ENCODE peak calls at places on chromosomes 11 and 22, in four cellular contexts. One of them, this sample, is unnamed.

GRCh38 chr11:115623021-115623451 is 118.8 kb upstream of the CADM1 start:
- DNase-seq in ovary: peak; percentile 57
- DNase-seq in stomach: peak; percentile 42
- DNase-seq in A549: peak; percentile 28
- DNase-seq in this sample: peak; percentile 62

GRCh38 chr11:109946322-109946846 is 146.8 kb upstream of the ZC3H12C start:
- DNase-seq in ovary: peak; percentile 92
- DNase-seq in stomach: peak; percentile 84
- DNase-seq in A549: peak; percentile 64
- DNase-seq in this sample: peak; percentile 96

GRCh38 chr11:97815667-97816066 is 1205.1 kb upstream of the CNTN5 start:
- DNase-seq in ovary: no peak
- DNase-seq in stomach: no peak
- DNase-seq in A549: no peak
- DNase-seq in this sample: no peak

GRCh38 chr22:32668254-32669094 is 133.0 kb upstream of the TIMP3 start:
- DNase-seq in ovary: no peak
- DNase-seq in stomach: no peak
- DNase-seq in A549: no peak
- DNase-seq in this sample: no peak

GRCh38 chr11:78331711-78332110 is 85.9 kb downstream of the GAB2 start:
- DNase-seq in ovary: no peak
- DNase-seq in stomach: no peak
- DNase-seq in A549: no peak
- DNase-seq in this sample: no peak

GRCh38 chr22:22432937-22433336 is 75.6 kb downstream of the ZNF280B start:
- DNase-seq in ovary: no peak
- DNase-seq in stomach: no peak
- DNase-seq in A549: no peak
- DNase-seq in this sample: no peak

GRCh38 chr11:96061094-96061493 is 137.2 kb upstream of the MTMR2 start:
- DNase-seq in ovary: no peak
- DNase-seq in stomach: no peak
- DNase-seq in A549: no peak
- DNase-seq in this sample: no peak

GRCh38 chr11:11510939-11511338 is 110.9 kb downstream of the GALNT18 start:
- DNase-seq in ovary: no peak
- DNase-seq in stomach: no peak
- DNase-seq in A549: no peak
- DNase-seq in this sample: peak; percentile 16

GRCh38 chr11:102155676-102156075 is 45.4 kb downstream of the YAP1 start:
- DNase-seq in ovary: no peak
- DNase-seq in stomach: no peak
- DNase-seq in A549: no peak
- DNase-seq in this sample: no peak

GRCh38 chr11:96520939-96521338 is 131.1 kb downstream of the JRKL start:
- DNase-seq in ovary: no peak
- DNase-seq in stomach: no peak
- DNase-seq in A549: no peak
- DNase-seq in this sample: no peak

GRCh38 chr11:299951-300735 is 817 bp upstream of the IFITM5 start:
- DNase-seq in ovary: no peak
- DNase-seq in stomach: no peak
- DNase-seq in A549: no peak
- DNase-seq in this sample: no peak

GRCh38 chr11:62694455-62695167 is 5.3 kb upstream of the LRRN4CL start:
- DNase-seq in ovary: peak; percentile 87
- DNase-seq in stomach: peak; percentile 85
- DNase-seq in A549: peak; percentile 68
- DNase-seq in this sample: peak; percentile 90

GRCh38 chr11:9992306-9992705 is 301.7 kb downstream of the SBF2 start:
- DNase-seq in ovary: no peak
- DNase-seq in stomach: no peak
- DNase-seq in A549: no peak
- DNase-seq in this sample: no peak

GRCh38 chr11:46463701-46464100 is 72.1 kb upstream of the CHRM4 start:
- DNase-seq in ovary: no peak
- DNase-seq in stomach: no peak
- DNase-seq in A549: no peak
- DNase-seq in this sample: no peak

GRCh38 chr11:6405039-6405667 is 13.7 kb downstream of the APBB1 start:
- DNase-seq in ovary: peak; percentile 52
- DNase-seq in stomach: peak; percentile 38
- DNase-seq in A549: no peak
- DNase-seq in this sample: no peak

GRCh38 chr11:117875397-117876048 is 935 bp downstream of the FXYD6 start:
- DNase-seq in ovary: no peak
- DNase-seq in stomach: no peak
- DNase-seq in A549: no peak
- DNase-seq in this sample: no peak

GRCh38 chr22:23164091-23164490 is 16.2 kb upstream of the BCR start:
- DNase-seq in ovary: no peak
- DNase-seq in stomach: no peak
- DNase-seq in A549: no peak
- DNase-seq in this sample: no peak

GRCh38 chr11:101083334-101083733 is 46.3 kb downstream of the PGR start:
- DNase-seq in ovary: no peak
- DNase-seq in stomach: no peak
- DNase-seq in A549: no peak
- DNase-seq in this sample: no peak

GRCh38 chr11:65486570-65487466 is 12.0 kb upstream of the MALAT1 start:
- DNase-seq in ovary: no peak
- DNase-seq in stomach: no peak
- DNase-seq in A549: no peak
- DNase-seq in this sample: no peak

GRCh38 chr22:30434775-30435315 is 9.3 kb downstream of the MTFP1 start:
- DNase-seq in ovary: no peak
- DNase-seq in stomach: no peak
- DNase-seq in A549: no peak
- DNase-seq in this sample: no peak

GRCh38 chr11:67584205-67584880 is 731 bp downstream of the GSTP1 start:
- DNase-seq in ovary: peak; percentile 76
- DNase-seq in stomach: peak; percentile 81
- DNase-seq in A549: no peak
- DNase-seq in this sample: peak; percentile 62

GRCh38 chr11:28842716-28843115 is 734.5 kb downstream of the METTL15 start:
- DNase-seq in ovary: no peak
- DNase-seq in stomach: no peak
- DNase-seq in A549: no peak
- DNase-seq in this sample: no peak

GRCh38 chr22:40043086-40043485 is 48.3 kb downstream of the FAM83F start:
- DNase-seq in ovary: peak; percentile 64
- DNase-seq in stomach: no peak
- DNase-seq in A549: no peak
- DNase-seq in this sample: peak; percentile 82

GRCh38 chr11:111019931-111020381 is 225.6 kb upstream of the POU2AF2 start:
- DNase-seq in ovary: no peak
- DNase-seq in stomach: no peak
- DNase-seq in A549: no peak
- DNase-seq in this sample: no peak

GRCh38 chr22:49164773-49165320 is 662.8 kb downstream of the BRD1 start:
- DNase-seq in ovary: no peak
- DNase-seq in stomach: no peak
- DNase-seq in A549: no peak
- DNase-seq in this sample: no peak

GRCh38 chr11:8566613-8567210 is 27.3 kb downstream of the STK33 start:
- DNase-seq in ovary: no peak
- DNase-seq in stomach: no peak
- DNase-seq in A549: no peak
- DNase-seq in this sample: no peak

DNA sequence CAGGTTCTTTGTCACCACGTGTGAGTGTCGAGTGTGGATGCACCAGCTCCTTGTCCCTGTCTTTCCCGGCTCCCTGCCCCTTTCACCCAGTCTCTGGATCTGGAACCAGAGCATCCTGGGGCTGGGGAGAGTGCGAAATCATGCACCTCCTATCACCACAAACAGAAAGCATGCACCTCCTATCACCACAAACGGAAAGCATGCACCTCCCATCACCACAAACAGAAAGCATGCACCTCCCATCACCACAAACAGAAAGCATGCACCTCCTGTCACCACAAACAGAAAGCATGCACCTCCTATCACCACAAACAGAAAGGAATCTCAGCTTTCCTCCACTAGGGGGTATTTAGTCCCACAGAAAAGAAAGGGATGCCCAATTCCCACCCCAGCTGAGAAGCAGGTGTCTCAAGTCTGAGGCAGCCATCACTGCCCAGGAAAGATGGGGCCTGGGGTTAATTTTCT is 5.9 kb upstream of the GLB1L3 start:
- DNase-seq in ovary: no peak
- DNase-seq in stomach: no peak
- DNase-seq in A549: peak; percentile 31
- DNase-seq in this sample: no peak
- TF ChIP-seq CTCF in ovary: no peak
- TF ChIP-seq CTCF in stomach: no peak
- TF ChIP-seq CTCF in A549: no peak
- TF ChIP-seq CTCF in this sample: no peak

GRCh38 chr11:2846470-2846869 is 39.1 kb downstream of the CDKN1C start:
- DNase-seq in ovary: no peak
- DNase-seq in stomach: no peak
- DNase-seq in A549: no peak
- DNase-seq in this sample: no peak

GRCh38 chr11:2844116-2844515 is 41.5 kb downstream of the CDKN1C start:
- DNase-seq in ovary: no peak
- DNase-seq in stomach: no peak
- DNase-seq in A549: no peak
- DNase-seq in this sample: no peak

GRCh38 chr11:2844996-2845395 is 40.6 kb downstream of the CDKN1C start:
- DNase-seq in ovary: no peak
- DNase-seq in stomach: no peak
- DNase-seq in A549: no peak
- DNase-seq in this sample: no peak

GRCh38 chr11:2847511-2847910 is 38.1 kb downstream of the CDKN1C start:
- DNase-seq in ovary: no peak
- DNase-seq in stomach: no peak
- DNase-seq in A549: no peak
- DNase-seq in this sample: no peak

DNA sequence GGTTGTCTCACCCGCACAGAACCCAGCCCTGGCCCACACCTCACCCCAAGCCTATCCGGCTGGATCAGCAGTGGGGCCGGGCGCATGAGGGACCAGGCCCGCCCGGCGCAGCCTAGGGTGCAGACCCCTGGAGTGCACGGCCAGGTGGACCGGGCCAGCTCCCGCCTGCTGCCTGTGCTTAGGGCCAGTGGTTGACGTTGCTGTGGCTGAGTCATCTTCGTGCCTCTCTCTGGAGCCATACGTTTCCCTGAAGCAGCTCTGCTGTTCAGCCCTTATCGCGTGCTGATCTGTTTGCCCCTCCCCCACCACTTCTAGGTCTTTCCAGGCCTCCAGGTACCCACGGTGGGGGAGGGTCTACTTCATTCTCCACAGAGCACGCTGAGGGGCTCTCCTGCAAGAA is 39.5 kb downstream of the CDKN1C start:
- DNase-seq in ovary: no peak
- DNase-seq in stomach: no peak
- DNase-seq in A549: no peak
- DNase-seq in this sample: no peak
- TF ChIP-seq EP300 in ovary: no peak
- TF ChIP-seq EP300 in stomach: no peak
- TF ChIP-seq EP300 in A549: no peak
- TF ChIP-seq EP300 in this sample: no peak

GRCh38 chr22:46104881-46105493 is 45.3 kb upstream of the PPARA start:
- DNase-seq in ovary: no peak
- DNase-seq in stomach: no peak
- DNase-seq in A549: no peak
- DNase-seq in this sample: no peak

GRCh38 chr22:46103181-46103580 is 47.1 kb upstream of the PPARA start:
- DNase-seq in ovary: no peak
- DNase-seq in stomach: no peak
- DNase-seq in A549: no peak
- DNase-seq in this sample: no peak

GRCh38 chr22:46105494-46106278 is 44.6 kb upstream of the PPARA start:
- DNase-seq in ovary: no peak
- DNase-seq in stomach: peak; percentile 79
- DNase-seq in A549: peak; percentile 62
- DNase-seq in this sample: peak; percentile 56

GRCh38 chr22:46103664-46104063 is 46.7 kb upstream of the PPARA start:
- DNase-seq in ovary: no peak
- DNase-seq in stomach: no peak
- DNase-seq in A549: no peak
- DNase-seq in this sample: no peak

DNA sequence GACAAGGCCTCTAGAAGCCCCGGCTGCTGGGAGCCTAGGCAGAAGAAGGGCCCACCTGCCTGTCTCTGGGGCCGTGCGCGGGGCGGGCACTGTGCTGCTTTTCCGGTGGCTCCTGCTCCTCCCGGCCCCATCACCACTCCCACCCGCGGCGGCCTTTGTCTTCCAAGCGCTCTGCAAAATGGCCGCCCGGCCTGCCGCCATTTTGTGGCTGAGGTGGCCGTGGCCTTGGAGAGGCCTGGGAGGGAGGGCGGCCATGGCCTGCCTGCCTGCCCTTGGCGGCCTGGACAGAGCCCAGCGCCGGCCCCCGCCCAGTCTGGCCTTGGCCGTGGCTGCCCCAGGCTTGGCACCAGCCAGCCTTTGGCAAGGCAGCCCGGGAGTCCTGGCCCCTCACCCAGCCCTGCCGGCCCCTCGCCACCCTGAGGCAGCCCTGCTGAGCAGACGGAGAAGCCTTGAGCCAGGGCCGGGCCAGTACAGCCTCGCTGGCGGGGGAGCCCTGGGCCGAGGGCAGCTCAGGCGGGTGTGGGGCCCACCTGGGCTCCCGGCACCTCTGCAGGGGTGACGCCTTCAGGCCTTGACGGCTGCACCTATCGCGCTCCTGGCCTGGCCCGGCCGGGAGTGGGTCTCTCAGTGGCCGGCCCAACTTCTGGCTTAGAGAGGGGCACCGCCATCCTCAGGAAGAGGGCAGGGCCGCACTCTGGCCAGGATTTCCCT is 46.0 kb upstream of the PPARA start:
- DNase-seq in ovary: peak; percentile 92
- DNase-seq in stomach: peak; percentile 83
- DNase-seq in A549: no peak
- DNase-seq in this sample: no peak
- TF ChIP-seq POLR2A in ovary: peak; percentile 12
- TF ChIP-seq POLR2A in stomach: no peak
- TF ChIP-seq POLR2A in A549: no peak
- TF ChIP-seq POLR2A in this sample: no peak

DNA sequence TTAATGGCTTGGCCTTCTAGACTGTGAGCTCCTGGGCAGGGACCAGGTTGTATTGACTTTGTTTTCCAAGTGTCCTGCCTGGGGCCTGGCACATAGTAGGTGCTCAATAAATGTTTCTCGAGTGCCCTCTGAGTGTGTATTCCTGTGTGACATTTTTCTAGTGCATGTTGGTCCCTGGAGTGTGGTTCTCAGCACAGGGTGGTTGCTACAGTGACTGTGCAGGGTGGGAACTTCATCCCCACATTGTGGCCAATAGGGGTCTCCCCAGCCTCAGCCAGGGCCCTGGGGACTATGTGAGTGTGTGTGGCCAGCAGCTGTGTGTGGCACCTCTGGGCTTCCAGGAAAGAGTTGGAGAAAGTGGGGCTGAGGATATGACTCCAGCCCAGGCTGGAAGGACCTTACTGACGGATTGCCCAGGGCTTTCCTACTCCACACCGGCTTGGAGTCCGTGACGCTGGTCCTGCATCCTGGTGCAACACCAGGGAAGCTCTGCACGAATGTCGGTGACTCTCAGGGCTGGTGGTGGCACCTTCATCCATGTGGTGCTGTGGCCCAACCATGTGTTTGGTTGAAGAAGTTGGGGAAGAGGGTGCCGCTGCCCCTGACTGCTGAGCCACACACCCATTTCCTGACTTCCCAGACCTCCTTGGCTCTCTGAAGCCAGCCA is 9.0 kb upstream of the MARK2 start:
- DNase-seq in ovary: no peak
- DNase-seq in stomach: no peak
- DNase-seq in A549: no peak
- DNase-seq in this sample: no peak
- TF ChIP-seq CTCF in ovary: no peak
- TF ChIP-seq CTCF in stomach: no peak
- TF ChIP-seq CTCF in A549: peak; percentile 40
- TF ChIP-seq CTCF in this sample: no peak

This sample was measured in tibial nerve.